ENCODE peak calls at places on chromosomes 7 and 10, in four cellular contexts. R, U, X and A are unnamed samples. For H3K4me1, the result is how much of the 10 kb centered on the place peaks cover.

GRCh38 chr7:80550005-80550404 is 38.1 kb upstream of the GNAT3 start:
- DNase-seq in R (no peak), U (no peak), X (no peak), A (no peak)

GRCh38 chr10:132880148-132880981 is 62.0 kb downstream of the CFAP46 start:
- DNase-seq in R (no peak), U (no peak), X (no peak), A (no peak)

GRCh38 chr10:17872191-17873091 is 63.3 kb downstream of the MRC1 start:
- DNase-seq in X (no peak), U (peak), R (no peak), A (no peak)

GRCh38 chr10:4062072-4062471 is 277.1 kb upstream of the KLF6 start:
- DNase-seq in R (no peak), X (no peak), U (peak), A (no peak)

GRCh38 chr10:14382022-14382421 is 51.3 kb upstream of the FRMD4A start:
- DNase-seq in R (no peak), U (peak), X (no peak), A (no peak)

GRCh38 chr10:22681783-22682183 is 32.6 kb downstream of the PIP4K2A start:
- DNase-seq in R (no peak), U (peak), X (no peak), A (no peak)

GRCh38 chr7:77427996-77428603 is 12.0 kb upstream of the GSAP start:
- DNase-seq in R (no peak), U (peak), X (no peak), A (no peak)

GRCh38 chr7:112168915-112169314 is 37.3 kb downstream of the DOCK4 start:
- DNase-seq in U (no peak), X (no peak), R (no peak), A (no peak)

GRCh38 chr10:98030093-98030821 is at the start of gene CRTAC1:
- DNase-seq in U (peak), X (peak), R (no peak), A (peak)

GRCh38 chr7:139341776-139342244 is 673 bp downstream of the FMC1 start:
- DNase-seq in U (no peak), R (no peak), X (no peak), A (no peak)

GRCh38 chr10:88239212-88239611 is 343.9 kb downstream of the RNLS start:
- DNase-seq in X (no peak), U (no peak), R (no peak), A (no peak)

DNA sequence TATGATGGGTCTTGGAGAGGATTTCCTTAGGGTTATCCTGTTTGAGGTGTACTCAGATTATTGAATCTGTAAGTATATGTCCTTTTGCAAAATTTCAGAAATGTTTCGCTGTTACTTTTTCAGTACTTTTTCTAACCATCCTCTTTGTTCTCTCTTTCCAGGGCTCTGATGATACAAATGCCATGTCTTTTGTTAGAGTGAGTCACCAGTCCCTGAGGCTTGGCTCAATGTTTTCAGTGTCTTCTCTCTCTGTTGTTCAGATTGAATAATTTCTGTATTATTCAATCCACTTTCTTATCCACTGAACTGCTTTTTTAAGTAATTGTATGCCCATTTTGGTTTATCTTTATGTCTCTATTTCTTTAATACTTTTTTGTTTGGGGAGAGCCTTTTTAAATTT is 449.4 kb downstream of the TNS3 start:
- DNase-seq in X (no peak), U (peak), R (no peak), A (no peak)
- H3K4me1 ChIP-seq in X (under half), U (under half), R (under half), A (under half)

GRCh38 chr7:55052726-55053431 is 34.1 kb downstream of the EGFR start:
- DNase-seq in X (no peak), R (no peak), U (peak), A (no peak)
- H3K4me1 ChIP-seq in X (half or more), R (under half), U (under half), A (under half)

DNA sequence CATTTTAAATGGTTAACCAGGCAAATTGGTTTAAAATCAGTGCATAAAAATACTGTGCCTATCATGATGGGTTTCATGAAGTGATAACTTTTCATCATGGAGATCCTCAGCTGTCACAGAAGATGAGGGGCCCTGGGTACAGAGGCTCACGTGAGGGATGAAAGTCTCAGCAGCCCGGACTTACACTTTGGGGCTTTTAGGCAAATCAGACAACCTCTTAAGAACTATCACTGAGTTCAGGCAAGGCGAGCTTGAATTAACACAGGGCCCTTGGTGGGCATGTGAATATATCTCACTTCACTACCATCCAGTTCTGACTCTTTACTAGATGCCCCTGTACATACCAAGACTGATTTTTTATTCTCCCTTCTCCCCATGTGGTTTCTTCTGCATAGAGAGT is 19.6 kb downstream of the IKZF1 start:
- DNase-seq in R (no peak), X (no peak), U (no peak), A (no peak)
- H3K4me1 ChIP-seq in R (under half), X (under half), U (under half), A (under half)

GRCh38 chr7:123727071-123727837 is 21.5 kb downstream of the WASL start:
- DNase-seq in R (no peak), X (no peak), U (peak), A (no peak)
- H3K4me1 ChIP-seq in R (under half), X (half or more), U (under half), A (under half)

DNA sequence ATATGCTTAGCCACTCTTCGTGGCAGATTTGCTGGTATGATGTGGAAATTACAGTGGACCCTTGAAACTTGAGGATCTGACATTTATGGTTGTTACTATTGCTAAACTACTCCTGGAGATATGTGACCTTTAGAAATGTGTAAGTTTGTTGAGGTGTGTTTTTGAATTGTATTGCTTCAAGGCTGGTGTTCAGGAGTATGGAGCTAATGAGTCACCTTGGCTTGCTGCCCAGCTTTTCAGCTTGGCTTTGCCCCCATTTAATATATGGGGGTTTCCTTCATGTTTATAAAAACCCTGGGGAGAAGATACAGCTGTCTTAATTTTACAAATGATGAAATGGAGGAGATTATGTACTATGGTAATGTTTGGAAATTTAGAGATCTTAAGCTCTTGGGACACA is 11.6 kb downstream of the HBP1 start:
- DNase-seq in R (no peak), U (peak), X (no peak), A (no peak)
- H3K4me1 ChIP-seq in R (under half), U (under half), X (half or more), A (half or more)

GRCh38 chr7:104898434-104898833 is 115.6 kb upstream of the KMT2E start:
- DNase-seq in R (no peak), X (no peak), U (no peak), A (no peak)

GRCh38 chr7:104891949-104892348 is 122.1 kb upstream of the KMT2E start:
- DNase-seq in U (peak), R (no peak), X (no peak), A (no peak)

GRCh38 chr7:104894998-104895850 is 118.8 kb upstream of the KMT2E start:
- DNase-seq in U (no peak), R (no peak), X (no peak), A (no peak)

GRCh38 chr7:104894313-104894712 is 119.7 kb upstream of the KMT2E start:
- DNase-seq in X (no peak), R (no peak), U (no peak), A (no peak)

DNA sequence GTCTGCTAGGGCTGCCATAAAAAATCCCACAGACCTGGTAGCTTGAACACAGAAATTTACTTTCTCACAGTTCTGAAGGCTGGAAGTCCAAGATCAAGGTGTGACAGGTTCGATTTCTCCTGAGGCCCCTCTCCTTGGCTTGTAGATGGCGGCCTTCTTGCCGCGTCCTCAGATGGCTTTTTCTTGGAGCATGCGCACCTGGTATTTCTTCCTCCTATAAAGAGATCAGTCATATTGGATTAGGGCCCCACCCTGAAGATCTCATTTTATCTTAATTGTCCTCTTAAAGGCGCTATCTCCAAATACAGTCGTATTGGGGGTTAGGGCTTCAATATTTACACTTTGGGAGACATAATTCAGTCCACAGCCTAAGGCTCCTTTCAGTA is 118.2 kb upstream of the KMT2E start:
- DNase-seq in X (no peak), R (no peak), U (no peak), A (no peak)
- H3K4me1 ChIP-seq in X (under half), R (under half), U (under half), A (under half)